ENCODE peak calls at places on chromosomes 16 and 17, in ten cellular contexts. I, X, H, J, G, Y, A, T, U and W are unnamed samples.
A peak's percentile ranks its signal among the peaks of the same experiment; 100 is the strongest.

GRCh38 chr17:57519199-57519598 is 225.9 kb downstream of the CCDC182 start:
- DNase-seq in I (no peak), G (no peak), J (no peak), U (no peak), T (no peak), Y (no peak), X (peak; percentile 65), H (no peak), A (no peak), W (no peak)

GRCh38 chr17:67121317-67121887 is 77.0 kb downstream of the CACNG1 start:
- DNase-seq in I (peak; percentile 68), X (no peak), A (no peak), G (no peak), U (no peak), H (no peak), J (no peak), T (no peak), Y (no peak), W (no peak)

GRCh38 chr17:46809110-46809571 is 9.4 kb downstream of the WNT3 start:
- DNase-seq in I (no peak), X (no peak), H (no peak), T (no peak), G (no peak), U (no peak), J (no peak), A (peak; percentile 55), Y (no peak), W (no peak)

GRCh38 chr17:52181842-52182241 is 23.3 kb upstream of the CA10 start:
- DNase-seq in A (no peak), I (no peak), Y (no peak), G (no peak), T (no peak), H (no peak), X (no peak), U (no peak), J (no peak), W (no peak)

GRCh38 chr16:24838554-24839266 is 7.1 kb upstream of the SLC5A11 start:
- DNase-seq in X (no peak), G (no peak), H (no peak), T (no peak), Y (no peak), I (peak; percentile 63), A (no peak), U (no peak), J (peak; percentile 80), W (no peak)

GRCh38 chr17:48494335-48494734 is 36.5 kb downstream of the HOXB1 start:
- DNase-seq in H (no peak), T (no peak), U (no peak), Y (no peak), G (no peak), J (no peak), X (peak; percentile 36), A (no peak), I (peak; percentile 91), W (no peak)

GRCh38 chr16:1188781-1189189 is 35.9 kb downstream of the CACNA1H start:
- DNase-seq in H (peak; percentile 91), J (no peak), X (no peak), U (no peak), G (peak; percentile 75), Y (no peak), A (peak; percentile 79), T (no peak), I (peak; percentile 18), W (no peak)

GRCh38 chr17:75601057-75601987 is 13.7 kb downstream of the MYO15B start:
- DNase-seq in G (peak; percentile 81), T (peak; percentile 96), X (no peak), A (peak; percentile 94), H (peak; percentile 84), Y (peak; percentile 66), I (peak; percentile 29), J (peak; percentile 62), U (peak; percentile 64), W (no peak)

GRCh38 chr16:46632778-46633733 is 11.9 kb upstream of the SHCBP1 start:
- DNase-seq in G (no peak), Y (no peak), H (peak; percentile 61), I (no peak), A (peak; percentile 80), X (no peak), U (no peak), J (no peak), T (no peak), W (no peak)

GRCh38 chr17:36602924-36603384 is 1.6 kb downstream of the MRM1 start:
- DNase-seq in J (no peak), G (peak; percentile 74), I (peak; percentile 71), X (peak; percentile 48), U (peak; percentile 57), H (no peak), A (peak; percentile 79), T (peak; percentile 58), Y (no peak), W (peak; percentile 68)

GRCh38 chr17:36600936-36601302 is 464 bp upstream of the MRM1 start:
- DNase-seq in H (no peak), J (no peak), Y (no peak), A (no peak), T (no peak), X (peak; percentile 18), U (no peak), G (no peak), I (peak; percentile 18), W (no peak)

GRCh38 chr17:36602030-36602737 is 801 bp downstream of the MRM1 start:
- DNase-seq in T (no peak), H (no peak), U (no peak), J (no peak), A (no peak), X (no peak), I (no peak), Y (peak; percentile 61), G (no peak), W (no peak)

GRCh38 chr17:36600477-36600876 is 906 bp upstream of the MRM1 start:
- DNase-seq in X (no peak), G (no peak), A (no peak), Y (no peak), J (no peak), T (no peak), I (no peak), H (no peak), U (no peak), W (no peak)

DNA sequence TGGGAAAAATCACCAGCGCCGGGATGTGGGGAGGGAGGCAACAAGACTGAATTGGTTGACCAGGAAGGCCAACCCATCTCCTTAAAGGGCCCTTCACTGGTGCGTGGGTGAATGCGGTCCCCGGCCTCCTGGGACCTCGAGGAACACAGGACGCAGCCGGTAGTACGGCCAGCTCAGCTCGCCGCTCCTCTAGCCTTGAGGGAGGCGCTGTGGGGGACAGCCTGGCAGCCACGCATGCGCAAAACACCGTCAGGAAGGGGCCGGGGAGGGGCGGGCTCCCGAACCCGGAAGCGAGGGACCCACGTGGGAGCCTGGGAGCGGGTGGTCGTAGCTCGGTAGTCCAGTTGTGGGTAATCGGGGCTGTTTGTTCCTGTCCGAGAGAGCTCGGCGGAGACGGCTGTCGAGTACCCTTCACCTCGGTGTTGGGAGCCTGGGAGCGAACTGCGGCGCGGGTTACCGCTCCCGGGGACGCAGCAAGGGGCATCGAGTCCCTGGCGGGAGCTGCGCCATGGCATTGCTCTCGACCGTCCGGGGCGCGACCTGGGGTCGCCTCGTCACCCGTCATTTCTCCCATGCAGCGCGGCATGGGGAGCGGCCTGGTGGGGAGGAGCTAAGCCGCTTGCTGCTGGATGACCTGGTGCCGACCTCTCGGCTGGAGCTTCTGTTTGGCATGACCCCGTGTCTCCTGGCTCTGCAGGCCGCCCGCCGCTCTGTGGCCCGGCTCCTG is at the start of gene MRM1:
- DNase-seq in H (peak; percentile 99), T (peak; percentile 91), U (peak; percentile 95), A (peak; percentile 93), X (peak; percentile 81), Y (peak; percentile 92), J (peak; percentile 96), I (peak; percentile 87), G (peak; percentile 96), W (peak; percentile 73)
- TF ChIP-seq CTCF in H (no peak), T (no peak), U (no peak), A (no peak), X (peak; percentile 40), Y (peak; percentile 19), J (no peak), I (no peak), G (peak; percentile 18), W (no peak)

DNA sequence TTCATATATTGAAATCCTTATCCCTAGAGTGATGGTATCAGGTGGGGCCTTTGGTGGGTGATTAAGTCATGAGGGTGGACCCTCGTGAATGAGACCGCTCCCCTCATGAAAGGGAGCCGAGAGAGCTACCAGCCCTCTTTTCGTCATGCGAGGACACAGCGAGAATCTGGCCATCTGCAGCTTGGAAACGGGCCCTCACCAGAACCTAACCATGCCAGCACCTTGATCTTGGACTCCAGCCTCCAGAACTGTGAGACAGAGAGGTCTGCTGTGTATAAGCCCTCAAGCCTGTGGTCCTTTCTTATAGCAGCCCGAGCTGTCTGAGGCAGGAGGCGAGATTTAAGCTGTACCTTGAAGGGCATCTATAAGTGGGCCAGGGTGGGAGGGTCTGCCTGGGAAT is 23.7 kb upstream of the ACSF3 start:
- DNase-seq in Y (no peak), U (no peak), T (no peak), X (no peak), J (no peak), I (no peak), G (no peak), A (no peak), H (no peak), W (no peak)
- TF ChIP-seq CTCF in Y (no peak), U (no peak), T (no peak), X (no peak), J (no peak), I (no peak), G (no peak), A (no peak), H (no peak), W (no peak)

GRCh38 chr17:45782889-45783592 is 1.1 kb upstream of the CRHR1 start:
- DNase-seq in A (peak; percentile 80), H (no peak), G (peak; percentile 48), J (no peak), T (no peak), X (no peak), I (no peak), Y (no peak), U (no peak), W (no peak)
- TF ChIP-seq CTCF in A (peak; percentile 83), H (peak; percentile 28), G (no peak), J (peak; percentile 26), T (peak; percentile 60), X (peak; percentile 48), I (no peak), Y (peak; percentile 39), U (no peak), W (no peak)

DNA sequence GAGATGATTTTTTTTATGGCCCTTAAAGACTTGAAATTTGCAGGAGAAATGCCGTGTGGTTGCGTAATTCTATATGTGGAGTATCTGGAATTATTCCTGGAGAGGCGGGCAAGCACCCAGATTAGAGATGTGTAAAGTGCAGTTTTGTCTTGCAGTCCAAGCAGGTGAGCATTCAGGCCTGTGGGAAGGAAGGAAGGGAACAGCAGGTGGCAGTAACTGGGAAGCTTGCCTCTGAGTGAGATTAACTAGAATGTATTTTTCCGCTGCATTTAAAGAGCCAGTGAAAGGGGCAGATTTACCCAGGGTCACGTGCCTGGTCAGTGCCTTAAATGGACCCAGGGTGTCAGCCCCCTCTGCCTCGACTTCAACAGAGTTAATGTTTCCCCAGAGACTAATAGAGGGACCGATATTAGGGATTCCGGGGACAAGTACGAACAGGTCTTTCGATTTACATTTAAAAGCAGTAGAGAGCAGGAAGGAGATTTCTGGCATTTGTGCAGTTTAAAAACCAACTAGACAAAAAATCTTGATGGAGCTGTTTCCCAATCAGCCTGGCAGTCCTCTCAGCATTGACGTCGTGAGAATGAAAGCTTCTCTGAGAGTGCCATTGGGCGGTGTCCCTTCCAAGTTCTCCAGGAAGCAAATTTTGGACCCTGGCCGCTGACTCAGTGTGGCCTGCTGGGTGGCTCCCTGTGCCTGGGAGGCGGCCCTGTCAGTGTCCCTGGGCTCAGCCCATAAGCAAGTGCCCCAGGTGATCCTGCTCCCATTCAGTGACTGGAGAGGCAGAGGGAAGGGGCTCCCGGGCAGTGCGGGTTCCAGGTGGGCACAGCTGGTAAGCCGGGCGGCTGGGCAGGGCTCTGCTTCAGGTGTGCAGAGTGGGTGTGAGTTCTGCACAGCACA is 38.2 kb downstream of the KSR1 start:
- DNase-seq in Y (no peak), X (peak; percentile 70), T (peak; percentile 51), H (peak; percentile 91), J (peak; percentile 96), A (no peak), U (peak; percentile 83), G (no peak), I (peak; percentile 24), W (no peak)
- TF ChIP-seq CTCF in Y (peak; percentile 67), X (peak; percentile 65), T (peak; percentile 56), H (peak; percentile 19), J (peak; percentile 54), A (no peak), U (no peak), G (peak; percentile 18), I (peak; percentile 22), W (no peak)